ENCODE peak calls at places on chromosomes 1 and 21, in four cellular contexts. I is HCT116, U is K562, Q is HepG2. W is an unnamed sample.

GRCh38 chr1:232966663-232967062 is 16.3 kb downstream of the NTPCR start:
- DNase-seq in I (no peak), U (no peak), Q (no peak), W (no peak)

GRCh38 chr1:43704838-43705237 is 2.5 kb upstream of the ST3GAL3 start:
- DNase-seq in I (no peak), U (no peak), Q (no peak), W (no peak)

GRCh38 chr1:175268720-175269119 is 76.1 kb upstream of the KIAA0040 start:
- DNase-seq in I (peak; percentile 44), U (no peak), Q (no peak), W (no peak)

GRCh38 chr1:9651565-9652378 is at the start of gene PIK3CD:
- DNase-seq in I (no peak), U (peak; percentile 71), Q (no peak), W (no peak)

GRCh38 chr1:147496571-147496970 is 44.7 kb upstream of the BCL9 start:
- DNase-seq in I (peak; percentile 19), U (peak; percentile 33), Q (peak; percentile 6), W (no peak)

GRCh38 chr1:46084553-46085448 is 47.6 kb downstream of the PIK3R3 start:
- DNase-seq in I (no peak), U (no peak), Q (no peak), W (no peak)

GRCh38 chr1:113040041-113040440 is 33.0 kb upstream of the LRIG2 start:
- DNase-seq in I (no peak), U (no peak), Q (no peak), W (no peak)

GRCh38 chr1:160874935-160875334 is 10.0 kb downstream of the ITLN1 start:
- DNase-seq in I (no peak), U (no peak), Q (no peak), W (no peak)

GRCh38 chr1:85135456-85135798 is 65.4 kb downstream of the SYDE2 start:
- DNase-seq in I (no peak), U (no peak), Q (no peak), W (no peak)

GRCh38 chr1:55468438-55468837 is 253.3 kb upstream of the USP24 start:
- DNase-seq in I (no peak), U (no peak), Q (no peak), W (no peak)

GRCh38 chr1:65147424-65148177 is 402 bp upstream of the AK4 start:
- DNase-seq in I (no peak), U (peak; percentile 83), Q (no peak), W (no peak)

GRCh38 chr21:45736705-45737484 is 93.4 kb downstream of the PCBP3 start:
- DNase-seq in I (no peak), U (no peak), Q (no peak), W (no peak)

GRCh38 chr1:152141971-152142584 is 16.9 kb downstream of the RPTN start:
- DNase-seq in I (peak; percentile 63), U (peak; percentile 15), Q (peak; percentile 45), W (peak; percentile 41)

GRCh38 chr1:175089319-175089718 is 21.7 kb downstream of the TNN start:
- DNase-seq in I (no peak), U (no peak), Q (no peak), W (no peak)

GRCh38 chr1:101259744-101260148 is 22.9 kb downstream of the S1PR1 start:
- DNase-seq in I (no peak), U (no peak), Q (no peak), W (no peak)

GRCh38 chr21:35336534-35336933 is 287.4 kb upstream of the RUNX1 start:
- DNase-seq in I (no peak), U (peak; percentile 35), Q (no peak), W (no peak)

GRCh38 chr1:54996869-54997710 is 1.6 kb upstream of the BSND start:
- DNase-seq in I (no peak), U (peak; percentile 49), Q (no peak), W (no peak)

GRCh38 chr21:46431884-46432488 is 26.7 kb upstream of the DIP2A start:
- DNase-seq in I (no peak), U (no peak), Q (no peak), W (no peak)

GRCh38 chr21:42480736-42481135 is 15.3 kb downstream of the RSPH1 start:
- DNase-seq in I (no peak), U (no peak), Q (no peak), W (no peak)

GRCh38 chr1:208934933-208935332 is 648.6 kb upstream of the CAMK1G start:
- DNase-seq in I (no peak), U (no peak), Q (no peak), W (no peak)

GRCh38 chr1:214662386-214662785 is 59.4 kb downstream of the CENPF start:
- DNase-seq in I (no peak), U (no peak), Q (no peak), W (no peak)

GRCh38 chr1:111220302-111220890 is 7.1 kb upstream of the CHI3L2 start:
- DNase-seq in I (no peak), U (no peak), Q (no peak), W (no peak)

GRCh38 chr1:111221633-111222286 is 5.8 kb upstream of the CHI3L2 start:
- DNase-seq in I (no peak), U (no peak), Q (no peak), W (no peak)

GRCh38 chr1:111221276-111221632 is 6.3 kb upstream of the CHI3L2 start:
- DNase-seq in I (no peak), U (no peak), Q (no peak), W (no peak)

GRCh38 chr1:111218947-111219346 is 8.6 kb upstream of the CHI3L2 start:
- DNase-seq in I (no peak), U (no peak), Q (no peak), W (no peak)

GRCh38 chr1:111219466-111220286 is 7.8 kb upstream of the CHI3L2 start:
- DNase-seq in I (no peak), U (no peak), Q (no peak), W (no peak)
- TF ChIP-seq TCF7L2 in I (no peak), U (no peak), Q (no peak), W (no peak)

GRCh38 chr1:245587435-245588105 is 432.8 kb downstream of the KIF26B start:
- DNase-seq in I (no peak), U (no peak), Q (no peak), W (no peak)
- TF ChIP-seq TCF7L2 in I (no peak), U (no peak), Q (no peak), W (no peak)

GRCh38 chr21:43855955-43856354 is 9.1 kb upstream of the AGPAT3 start:
- DNase-seq in I (no peak), U (no peak), Q (no peak), W (no peak)
- TF ChIP-seq TCF7L2 in I (no peak), U (no peak), Q (no peak), W (no peak)

GRCh38 chr1:245809361-245809760 is 654.6 kb downstream of the KIF26B start:
- DNase-seq in I (no peak), U (no peak), Q (no peak), W (no peak)
- TF ChIP-seq TCF7L2 in I (no peak), U (no peak), Q (no peak), W (no peak)

DNA sequence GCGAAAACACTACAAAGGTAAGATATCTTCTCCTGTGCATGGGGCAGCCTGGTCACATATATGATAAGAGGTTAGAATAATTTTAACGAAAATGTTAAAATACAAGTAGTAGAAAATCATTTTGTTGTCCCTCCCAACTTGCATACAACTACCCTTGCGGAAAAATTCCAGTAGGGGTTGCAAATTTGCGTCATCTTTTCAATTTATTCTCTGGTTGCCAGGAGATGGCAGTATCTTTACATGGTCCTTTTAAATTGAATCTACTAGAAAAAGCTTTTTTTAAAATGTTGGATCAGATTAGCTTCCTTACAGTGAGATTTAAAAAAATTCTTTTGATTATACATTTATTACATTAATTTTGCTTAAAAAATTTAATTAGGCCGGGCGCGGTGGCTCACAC is 10.9 kb downstream of the S100PBP start:
- DNase-seq in I (no peak), U (no peak), Q (peak; percentile 39), W (no peak)
- TF ChIP-seq TCF7L2 in I (no peak), U (no peak), Q (no peak), W (no peak)

GRCh38 chr1:14748977-14749376 is 150.5 kb downstream of the KAZN start:
- DNase-seq in I (no peak), U (no peak), Q (no peak), W (no peak)
- TF ChIP-seq TCF7L2 in I (no peak), U (no peak), Q (no peak), W (no peak)

DNA sequence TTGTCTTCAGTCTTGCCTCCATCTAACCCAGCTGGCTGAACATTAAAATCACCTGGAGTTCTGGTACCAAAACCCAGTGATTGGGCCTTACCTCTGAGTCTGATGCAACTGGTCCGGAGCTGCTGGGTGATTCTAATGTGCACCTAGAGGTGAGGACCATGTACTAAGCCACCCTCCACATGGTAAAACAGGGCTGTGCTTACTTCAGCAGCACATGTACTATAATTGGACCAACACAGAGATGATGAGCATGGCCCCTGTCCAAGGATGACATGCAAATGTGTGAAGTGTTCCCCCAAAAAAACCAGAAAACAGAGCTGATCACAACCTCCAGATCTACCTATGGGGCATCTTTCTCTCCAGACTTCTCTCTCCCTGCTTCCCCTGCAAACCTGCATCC is 37.0 kb downstream of the ELK4 start:
- DNase-seq in I (no peak), U (no peak), Q (no peak), W (no peak)
- TF ChIP-seq TCF7L2 in I (no peak), U (no peak), Q (no peak), W (no peak)

DNA sequence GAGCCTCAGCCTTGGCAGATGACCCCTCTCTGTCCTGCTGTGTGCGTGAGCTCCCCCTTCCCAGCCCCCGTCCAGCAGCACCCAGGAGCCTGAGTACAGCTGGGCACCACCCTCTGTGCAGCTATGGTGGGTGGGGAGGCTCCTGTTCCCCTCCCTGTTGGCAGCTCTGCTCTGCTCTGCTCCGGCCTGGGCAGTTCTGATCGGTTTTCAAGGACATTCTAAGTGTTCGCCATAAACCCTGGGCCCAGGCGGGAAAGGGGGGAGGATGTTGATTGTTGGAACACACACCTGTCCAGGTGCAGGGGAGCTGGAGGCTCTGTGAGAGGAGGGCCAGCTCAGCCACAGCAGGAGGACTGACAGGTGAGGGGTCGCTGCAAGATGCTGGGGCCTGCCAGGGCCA is at the start of gene CLCNKB:
- DNase-seq in I (no peak), U (no peak), Q (no peak), W (no peak)
- TF ChIP-seq TCF7L2 in I (no peak), U (no peak), Q (no peak), W (no peak)